ENCODE peak calls at places on chromosome 15, in six cellular contexts. Q, C, I, M, A and K are unnamed samples.

GRCh38 chr15:63091679-63092078 is 30.0 kb upstream of the LACTB start:
- DNase-seq in Q (no peak), C (no peak), I (no peak), M (no peak), A (no peak), K (no peak)

GRCh38 chr15:28994142-28994829 is 108.5 kb downstream of the APBA2 start:
- DNase-seq in Q (no peak), C (no peak), I (no peak), M (no peak), A (no peak), K (no peak)

GRCh38 chr15:31358163-31358562 is 31.5 kb downstream of the KLF13 start:
- DNase-seq in Q (no peak), C (no peak), I (no peak), M (no peak), A (no peak), K (no peak)

GRCh38 chr15:77329202-77329601 is 90.7 kb downstream of the PEAK1 start:
- DNase-seq in Q (no peak), C (no peak), I (no peak), M (no peak), A (no peak), K (no peak)

GRCh38 chr15:97909291-97909891 is 51.1 kb upstream of the ARRDC4 start:
- DNase-seq in Q (peak; percentile 58), C (peak; percentile 63), I (peak; percentile 56), M (peak; percentile 78), A (peak; percentile 74), K (peak; percentile 44)

GRCh38 chr15:87573534-87573933 is 683.0 kb downstream of the NTRK3 start:
- DNase-seq in Q (no peak), C (no peak), I (no peak), M (no peak), A (no peak), K (no peak)

GRCh38 chr15:80695911-80696651 is 971 bp downstream of the ABHD17C start:
- DNase-seq in Q (peak; percentile 25), C (peak; percentile 64), I (no peak), M (peak; percentile 15), A (peak; percentile 69), K (no peak)

GRCh38 chr15:66940368-66940767 is 125.0 kb upstream of the SMAD3 start:
- DNase-seq in Q (no peak), C (no peak), I (no peak), M (no peak), A (no peak), K (no peak)

GRCh38 chr15:43854801-43855200 is 28.0 kb downstream of the WDR76 start:
- DNase-seq in Q (no peak), C (no peak), I (no peak), M (no peak), A (no peak), K (no peak)

GRCh38 chr15:30905821-30906220 is 2.1 kb downstream of the FAN1 start:
- DNase-seq in Q (no peak), C (no peak), I (no peak), M (no peak), A (no peak), K (no peak)

GRCh38 chr15:67199391-67199790 is 55.1 kb downstream of the AAGAB start:
- DNase-seq in Q (no peak), C (no peak), I (no peak), M (no peak), A (no peak), K (no peak)

GRCh38 chr15:76576526-76577279 is 240.1 kb downstream of the ISL2 start:
- DNase-seq in Q (peak; percentile 79), C (peak; percentile 73), I (no peak), M (no peak), A (peak; percentile 90), K (no peak)

GRCh38 chr15:53454843-53455721 is 304.4 kb downstream of the WDR72 start:
- DNase-seq in Q (no peak), C (no peak), I (no peak), M (no peak), A (no peak), K (no peak)

GRCh38 chr15:36400936-36401585 is 178.4 kb upstream of the CDIN1 start:
- DNase-seq in Q (no peak), C (no peak), I (no peak), M (no peak), A (no peak), K (no peak)

GRCh38 chr15:32652178-32652577 is 10.7 kb downstream of the SCG5 start:
- DNase-seq in Q (no peak), C (no peak), I (no peak), M (no peak), A (no peak), K (no peak)

GRCh38 chr15:71275098-71275497 is 159.8 kb downstream of the THSD4 start:
- DNase-seq in Q (no peak), C (no peak), I (no peak), M (no peak), A (no peak), K (no peak)

GRCh38 chr15:25787381-25787780 is 75.7 kb downstream of the ATP10A start:
- DNase-seq in Q (no peak), C (no peak), I (no peak), M (no peak), A (no peak), K (no peak)

GRCh38 chr15:90412356-90413194 is 24.5 kb downstream of the IQGAP1 start:
- DNase-seq in Q (no peak), C (peak; percentile 63), I (no peak), M (no peak), A (peak; percentile 59), K (no peak)

DNA sequence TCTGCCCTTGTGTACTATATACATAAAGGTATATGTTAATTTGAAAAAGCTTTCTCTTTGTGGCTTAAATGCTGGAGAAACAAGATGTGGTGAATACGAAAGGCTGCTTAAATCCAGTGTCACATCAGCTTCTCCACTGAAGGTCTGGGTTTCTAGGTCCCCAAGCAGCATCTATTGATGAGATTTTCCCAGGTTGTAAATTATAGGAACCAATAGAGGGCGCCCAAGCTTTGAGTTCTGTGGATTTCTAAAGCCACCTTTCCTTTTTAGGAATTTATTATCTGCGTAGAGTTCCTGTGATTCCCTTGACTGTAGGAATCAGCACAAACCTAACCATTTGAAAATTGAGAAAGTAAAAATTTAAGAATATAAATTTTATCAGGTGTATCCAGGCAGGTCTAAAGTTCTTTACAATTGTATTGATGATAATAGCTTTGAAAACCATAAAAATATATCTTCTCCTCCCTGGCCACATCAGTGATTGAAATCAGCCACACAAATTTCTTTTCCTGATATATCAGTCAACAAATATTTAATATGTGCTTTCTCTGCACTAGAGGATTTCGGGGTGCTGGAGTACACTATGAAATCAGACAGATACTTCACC is 88.3 kb upstream of the ADAMTSL3 start:
- DNase-seq in Q (no peak), C (no peak), I (no peak), M (peak; percentile 23), A (no peak), K (no peak)
- TF ChIP-seq CTCF in Q (peak; percentile 71), C (peak; percentile 55), I (peak; percentile 79), M (peak; percentile 72), A (no peak), K (peak; percentile 51)

GRCh38 chr15:48718646-48719045 is 73.1 kb upstream of the FBN1 start:
- DNase-seq in Q (peak; percentile 22), C (no peak), I (no peak), M (no peak), A (no peak), K (no peak)

GRCh38 chr15:48720646-48721045 is 75.1 kb upstream of the FBN1 start:
- DNase-seq in Q (no peak), C (no peak), I (no peak), M (no peak), A (no peak), K (no peak)

GRCh38 chr15:48721061-48721810 is 75.7 kb upstream of the FBN1 start:
- DNase-seq in Q (no peak), C (no peak), I (no peak), M (no peak), A (no peak), K (no peak)

GRCh38 chr15:48719668-48720067 is 74.2 kb upstream of the FBN1 start:
- DNase-seq in Q (no peak), C (no peak), I (no peak), M (no peak), A (no peak), K (no peak)

DNA sequence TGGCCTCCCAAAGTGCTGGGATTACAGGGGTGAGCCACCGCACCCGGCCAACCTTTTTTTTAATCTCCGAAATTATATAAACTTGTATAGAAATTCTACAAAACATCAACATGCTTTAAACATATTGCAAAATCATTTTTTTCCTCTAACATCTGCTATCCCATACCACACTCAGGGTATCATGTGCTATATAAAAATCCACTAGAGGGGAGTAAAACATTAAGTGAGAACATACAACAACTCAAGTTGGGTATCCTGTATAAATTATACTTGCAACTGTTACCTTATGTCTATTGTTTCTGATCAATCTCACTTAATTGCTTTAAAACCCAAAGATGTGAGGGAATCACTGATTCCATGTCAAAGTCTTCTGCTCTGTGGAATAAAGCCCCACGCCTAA is 71.9 kb upstream of the FBN1 start:
- DNase-seq in Q (no peak), C (no peak), I (no peak), M (no peak), A (no peak), K (no peak)
- TF ChIP-seq CTCF in Q (no peak), C (no peak), I (no peak), M (no peak), A (no peak), K (no peak)

GRCh38 chr15:69762373-69763148 is 309.9 kb downstream of the RPLP1 start:
- DNase-seq in Q (no peak), C (no peak), I (no peak), M (no peak), A (no peak), K (peak; percentile 87)
- TF ChIP-seq CTCF in Q (peak; percentile 29), C (no peak), I (no peak), M (no peak), A (no peak), K (peak; percentile 58)

GRCh38 chr15:20353966-20354883 is 187.4 kb downstream of the GOLGA6L6 start:
- DNase-seq in Q (no peak), C (peak; percentile 55), I (no peak), M (no peak), A (peak; percentile 25), K (no peak)
- TF ChIP-seq CTCF in Q (no peak), C (no peak), I (no peak), M (no peak), A (no peak), K (no peak)

DNA sequence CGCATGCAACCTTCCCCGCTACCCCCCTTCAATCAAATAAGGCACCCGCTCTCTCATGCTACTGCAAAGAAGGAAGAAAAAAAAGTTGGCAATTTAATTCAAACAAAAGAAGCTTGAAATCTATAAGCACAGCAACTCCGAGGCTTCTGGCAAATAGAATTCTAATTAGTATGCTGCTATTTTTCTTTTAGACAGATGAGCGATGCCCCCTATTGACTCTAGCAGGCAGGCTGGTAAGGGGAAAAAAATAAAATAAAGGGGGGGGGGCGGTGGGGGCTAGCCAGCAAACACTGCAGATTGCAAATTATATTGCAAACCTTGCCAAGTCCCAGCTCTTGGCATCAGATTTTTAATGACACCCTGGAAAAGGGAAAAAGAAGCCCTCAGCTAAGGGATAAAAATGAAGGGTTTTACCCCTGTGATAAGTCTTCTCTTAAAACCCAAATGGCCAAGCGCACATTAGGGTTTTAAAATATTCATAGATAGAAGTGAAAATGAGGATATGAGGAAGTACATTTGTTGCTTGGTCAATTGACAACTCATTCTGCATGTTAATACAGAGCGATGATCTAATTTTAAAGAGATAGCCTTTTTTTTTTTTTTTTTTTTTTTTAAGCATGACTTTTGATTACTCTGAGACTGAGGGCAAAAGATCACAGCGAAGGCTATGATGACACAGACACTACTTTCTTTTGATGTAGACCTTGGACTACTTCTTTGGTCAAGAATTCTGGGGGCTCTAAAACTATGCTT is 255.3 kb downstream of the NR2F2 start:
- DNase-seq in Q (no peak), C (no peak), I (no peak), M (no peak), A (no peak), K (no peak)
- TF ChIP-seq CTCF in Q (peak; percentile 41), C (no peak), I (no peak), M (no peak), A (no peak), K (no peak)